ENCODE peak calls at places on chromosomes 4 and X, in six cellular contexts. F is AG04450; D is effector memory CD8-positive, alpha-beta T cell; Q is posterior cingulate gyrus; J is cardiac fibroblast; K is transverse colon. H is an unnamed sample.

GRCh38 chr4:113407409-113407808 is 354.1 kb downstream of the CAMK2D start:
- DNase-seq in F (no peak), D (no peak), Q (no peak), J (no peak), K (no peak), H (no peak)

GRCh38 chrX:155962906-155963305 is 34.6 kb upstream of the IL9R start:
- DNase-seq in F (no peak), D (no peak), Q (no peak), J (no peak), K (no peak), H (no peak)

GRCh38 chrX:10773318-10773717 is 152.9 kb upstream of the MID1 start:
- DNase-seq in F (no peak), D (no peak), Q (no peak), J (no peak), K (no peak), H (no peak)

GRCh38 chr4:15729910-15730533 is 27.2 kb downstream of the BST1 start:
- DNase-seq in F (no peak), D (peak), Q (no peak), J (peak), K (no peak), H (peak)

GRCh38 chr4:88823058-88823919 is 125.7 kb upstream of the NAP1L5 start:
- DNase-seq in F (peak), D (peak), Q (peak), J (peak), K (peak), H (peak)

GRCh38 chr4:48162162-48162561 is 28.1 kb upstream of the TXK start:
- DNase-seq in F (no peak), D (no peak), Q (no peak), J (peak), K (no peak), H (no peak)

GRCh38 chr4:41389356-41389755 is 132.6 kb downstream of the UCHL1 start:
- DNase-seq in F (no peak), D (no peak), Q (no peak), J (no peak), K (no peak), H (no peak)

GRCh38 chrX:133988010-133988409 is 2.6 kb upstream of the GPC3 start:
- DNase-seq in F (no peak), D (no peak), Q (no peak), J (no peak), K (no peak), H (no peak)

GRCh38 chr4:6917445-6918241 is 8.0 kb downstream of the TBC1D14 start:
- DNase-seq in F (no peak), D (no peak), Q (peak), J (no peak), K (peak), H (peak)

GRCh38 chr4:65670331-65671031 is at the start of gene EPHA5:
- DNase-seq in F (peak), D (no peak), Q (peak), J (peak), K (no peak), H (peak)

GRCh38 chr4:53461244-53461643 is 83.8 kb downstream of the FIP1L1 start:
- DNase-seq in F (no peak), D (no peak), Q (no peak), J (peak), K (no peak), H (peak)

GRCh38 chr4:6179362-6179761 is 21.0 kb downstream of the JAKMIP1 start:
- DNase-seq in F (no peak), D (peak), Q (no peak), J (no peak), K (peak), H (no peak)

GRCh38 chrX:133215747-133216146 is 2.4 kb downstream of the TFDP3 start:
- DNase-seq in F (no peak), D (no peak), Q (no peak), J (no peak), K (peak), H (peak)

GRCh38 chr4:133555671-133556070 is 406.6 kb downstream of the PCDH10 start:
- DNase-seq in F (no peak), D (no peak), Q (no peak), J (peak), K (no peak), H (peak)

GRCh38 chr4:132062611-132063239 is 1086.4 kb upstream of the PCDH10 start:
- DNase-seq in F (no peak), D (no peak), Q (no peak), J (no peak), K (no peak), H (no peak)

GRCh38 chrX:71532078-71532752 is 689 bp upstream of the OGT start:
- DNase-seq in F (no peak), D (peak), Q (no peak), J (no peak), K (peak), H (peak)

GRCh38 chr4:2534904-2535385 is 1.5 kb upstream of the FAM193A start:
- DNase-seq in F (no peak), D (no peak), Q (no peak), J (no peak), K (no peak), H (no peak)

GRCh38 chr4:22237846-22238513 is 277.9 kb downstream of the ADGRA3 start:
- DNase-seq in F (no peak), D (no peak), Q (no peak), J (no peak), K (peak), H (no peak)

GRCh38 chr4:47933798-47934197 is 19.4 kb upstream of the NFXL1 start:
- DNase-seq in F (peak), D (no peak), Q (no peak), J (peak), K (no peak), H (peak)

GRCh38 chr4:2846172-2846571 is 2.5 kb downstream of the ADD1 start:
- DNase-seq in F (no peak), D (no peak), Q (no peak), J (no peak), K (no peak), H (no peak)

GRCh38 chr4:101022151-101023024 is 324.9 kb downstream of the PPP3CA start:
- DNase-seq in F (no peak), D (no peak), Q (no peak), J (peak), K (no peak), H (peak)

GRCh38 chr4:176548571-176548970 is 228.8 kb downstream of the SPCS3 start:
- DNase-seq in F (no peak), D (no peak), Q (no peak), J (no peak), K (no peak), H (peak)

GRCh38 chr4:92099851-92100250 is 203.9 kb upstream of the GRID2 start:
- DNase-seq in F (no peak), D (no peak), Q (no peak), J (peak), K (no peak), H (no peak)

GRCh38 chr4:42655921-42656735 is 777 bp downstream of the ATP8A1 start:
- DNase-seq in F (no peak), D (peak), Q (peak), J (no peak), K (peak), H (no peak)

GRCh38 chr4:85823295-85823694 is 348.3 kb downstream of the ARHGAP24 start:
- DNase-seq in F (no peak), D (no peak), Q (no peak), J (no peak), K (no peak), H (peak)

GRCh38 chr4:14260591-14260990 is 633.1 kb upstream of the BOD1L1 start:
- DNase-seq in F (no peak), D (no peak), Q (no peak), J (no peak), K (no peak), H (no peak)

GRCh38 chr4:139484861-139485311 is 31.0 kb downstream of the RAB33B start:
- DNase-seq in F (no peak), D (no peak), Q (no peak), J (no peak), K (no peak), H (no peak)

GRCh38 chr4:185881427-185881826 is 69.4 kb upstream of the SORBS2 start:
- DNase-seq in F (no peak), D (no peak), Q (no peak), J (peak), K (no peak), H (no peak)

GRCh38 chr4:77022581-77023133 is 53.1 kb downstream of the CCNI start:
- DNase-seq in F (no peak), D (no peak), Q (no peak), J (peak), K (no peak), H (peak)

GRCh38 chrX:15864629-15865028 is 10.0 kb upstream of the AP1S2 start:
- DNase-seq in F (peak), D (no peak), Q (no peak), J (no peak), K (no peak), H (no peak)

GRCh38 chrX:110108381-110108796 is 105.5 kb downstream of the TMEM164 start:
- DNase-seq in F (no peak), D (no peak), Q (no peak), J (peak), K (no peak), H (peak)

GRCh38 chrX:24153796-24154189 is 4.3 kb downstream of the ZFX start:
- DNase-seq in F (no peak), D (no peak), Q (no peak), J (no peak), K (no peak), H (no peak)